ENCODE peak calls at places on chromosomes 11 and 22, in four cellular contexts. Z is K562, I is HepG2, Y is H1. S is an unnamed sample.

GRCh38 chr11:33016654-33017053 is 976 bp downstream of the DEPDC7 start:
- DNase-seq in Z (no peak), I (no peak), Y (no peak), S (no peak)

GRCh38 chr11:10502770-10503169 is 38.2 kb downstream of the RNF141 start:
- DNase-seq in Z (no peak), I (no peak), Y (no peak), S (no peak)

GRCh38 chr11:61023086-61024035 is 51.9 kb downstream of the CD6 start:
- DNase-seq in Z (no peak), I (no peak), Y (no peak), S (no peak)

GRCh38 chr11:6566704-6567370 is 36.6 kb downstream of the RRP8 start:
- DNase-seq in Z (no peak), I (no peak), Y (no peak), S (no peak)

GRCh38 chr11:65503923-65504670 is 5.3 kb downstream of the MALAT1 start:
- DNase-seq in Z (peak; percentile 24), I (no peak), Y (no peak), S (no peak)

GRCh38 chr11:70556884-70557741 is 158.8 kb downstream of the CTTN start:
- DNase-seq in Z (no peak), I (no peak), Y (no peak), S (no peak)

GRCh38 chr22:39083212-39084165 is 6.4 kb downstream of the APOBEC3G start:
- DNase-seq in Z (no peak), I (no peak), Y (no peak), S (no peak)

GRCh38 chr11:10044618-10045017 is 249.4 kb downstream of the SBF2 start:
- DNase-seq in Z (no peak), I (peak; percentile 4), Y (no peak), S (no peak)

DNA sequence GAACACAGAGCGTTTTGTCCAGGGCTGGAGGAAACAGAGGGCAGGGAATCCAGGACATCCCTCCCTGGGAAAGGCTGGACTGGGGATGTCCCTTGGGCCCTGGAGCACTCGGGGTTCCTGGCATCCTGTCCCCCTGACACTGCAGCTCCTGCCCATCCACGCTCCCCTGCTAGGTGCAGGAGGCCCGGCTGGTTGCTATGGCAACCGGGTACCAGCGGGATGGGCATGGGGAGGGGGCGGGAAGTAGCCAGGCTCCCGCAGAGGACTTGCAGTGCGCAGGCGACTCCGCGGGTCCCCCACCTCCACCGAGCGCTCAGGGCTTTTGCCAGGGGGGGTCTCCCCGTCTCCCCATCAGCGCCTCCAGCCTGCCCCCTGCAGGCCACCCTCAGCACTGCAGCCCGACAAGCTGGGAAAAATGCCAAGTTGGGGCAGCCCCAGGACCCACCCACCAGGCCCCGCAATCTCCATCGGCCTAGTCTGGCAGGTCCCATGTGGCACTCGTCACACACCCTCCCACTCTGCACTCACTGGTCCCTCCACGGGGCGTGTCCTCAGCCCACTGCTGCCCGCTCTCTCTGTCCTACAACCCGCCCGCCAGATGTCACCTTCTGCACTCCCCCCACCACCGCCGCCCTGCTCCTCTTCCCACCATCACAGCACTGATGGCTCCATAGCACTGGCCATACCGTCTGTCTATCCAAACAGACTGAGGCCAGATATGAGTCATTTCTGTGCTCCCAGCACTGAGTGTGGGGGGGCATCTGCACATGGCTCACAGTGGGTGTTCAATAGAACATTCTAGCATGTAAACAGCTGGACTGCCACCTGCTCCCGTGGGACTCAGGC is 31.5 kb downstream of the KIAA0930 start:
- DNase-seq in Z (peak; percentile 78), I (no peak), Y (peak; percentile 97), S (no peak)
- TF ChIP-seq ATF2 in Z (no peak), I (no peak), Y (no peak), S (no peak)

DNA sequence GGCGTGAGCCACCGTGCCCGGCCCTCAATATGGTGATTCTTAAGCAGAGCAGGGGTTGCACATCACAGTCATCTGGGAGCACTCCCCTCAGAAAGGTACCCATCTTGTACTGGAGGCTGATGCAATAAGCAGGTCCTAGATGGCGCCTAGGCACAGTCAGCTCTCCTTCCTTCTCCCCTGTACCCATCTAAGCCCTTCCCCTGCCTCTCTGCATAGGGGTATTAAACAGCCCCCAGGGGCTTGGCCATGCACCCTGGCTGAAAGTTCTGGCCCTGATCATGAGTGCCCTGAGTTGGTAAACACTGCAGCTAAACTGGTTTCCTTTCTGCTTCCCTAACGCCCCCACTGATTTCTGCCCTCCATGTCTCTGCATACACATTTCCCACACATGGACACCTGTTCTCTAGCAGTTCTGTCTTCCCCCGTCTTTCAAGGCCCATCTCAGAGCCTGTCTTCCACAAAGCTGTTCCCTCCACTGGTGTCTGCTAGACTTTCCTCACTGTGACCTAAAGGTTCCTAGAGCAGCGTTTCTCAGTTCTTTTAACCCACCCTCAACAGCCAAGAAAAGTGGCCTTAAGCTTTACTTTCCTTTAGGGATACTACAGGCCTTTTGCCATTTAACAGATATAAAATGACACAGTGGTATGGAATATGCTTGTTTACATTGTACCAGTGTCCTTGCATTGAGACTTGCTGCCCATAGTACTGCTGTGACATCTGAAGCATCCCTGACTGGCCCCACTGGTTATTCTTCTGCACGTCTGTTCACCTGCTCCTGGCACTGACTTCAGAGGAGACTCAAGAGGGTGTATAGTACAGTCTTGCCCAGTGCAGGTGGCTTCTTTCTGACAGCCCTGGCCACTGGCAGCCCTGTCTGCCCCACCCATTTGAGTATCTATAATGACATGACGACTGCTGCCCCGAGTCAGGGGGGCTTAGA is 15.6 kb downstream of the UBE2L3 start:
- DNase-seq in Z (no peak), I (no peak), Y (no peak), S (no peak)
- TF ChIP-seq POLR2AphosphoS5 in Z (no peak), I (no peak), Y (no peak), S (no peak)

GRCh38 chr11:69352715-69353325 is 58.9 kb downstream of the MYEOV start:
- DNase-seq in Z (no peak), I (no peak), Y (peak; percentile 34), S (no peak)
- TF ChIP-seq ATF2 in Z (no peak), I (no peak), Y (no peak), S (no peak)

DNA sequence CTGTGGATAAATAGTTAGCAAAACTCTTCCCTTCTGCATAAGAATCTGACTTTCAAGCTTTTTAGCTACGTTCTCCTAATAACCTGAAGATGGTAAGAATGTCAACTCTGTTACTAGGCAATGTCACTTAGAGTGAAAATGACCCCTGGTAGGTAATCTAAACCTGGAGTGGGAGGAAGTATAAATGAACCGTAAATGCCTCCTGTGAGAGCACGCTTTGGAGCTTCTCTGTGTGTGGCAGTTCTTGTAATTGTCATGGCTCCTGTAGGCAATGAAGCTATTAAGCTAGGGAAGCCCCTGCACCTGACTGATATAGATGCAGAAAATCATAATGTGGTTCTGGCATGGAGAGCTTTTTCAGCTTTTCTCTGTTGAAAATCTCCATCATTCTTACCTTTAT is 29.4 kb downstream of the CALCA start:
- DNase-seq in Z (no peak), I (no peak), Y (no peak), S (no peak)
- TF ChIP-seq POLR2AphosphoS5 in Z (no peak), I (no peak), Y (no peak), S (no peak)

DNA sequence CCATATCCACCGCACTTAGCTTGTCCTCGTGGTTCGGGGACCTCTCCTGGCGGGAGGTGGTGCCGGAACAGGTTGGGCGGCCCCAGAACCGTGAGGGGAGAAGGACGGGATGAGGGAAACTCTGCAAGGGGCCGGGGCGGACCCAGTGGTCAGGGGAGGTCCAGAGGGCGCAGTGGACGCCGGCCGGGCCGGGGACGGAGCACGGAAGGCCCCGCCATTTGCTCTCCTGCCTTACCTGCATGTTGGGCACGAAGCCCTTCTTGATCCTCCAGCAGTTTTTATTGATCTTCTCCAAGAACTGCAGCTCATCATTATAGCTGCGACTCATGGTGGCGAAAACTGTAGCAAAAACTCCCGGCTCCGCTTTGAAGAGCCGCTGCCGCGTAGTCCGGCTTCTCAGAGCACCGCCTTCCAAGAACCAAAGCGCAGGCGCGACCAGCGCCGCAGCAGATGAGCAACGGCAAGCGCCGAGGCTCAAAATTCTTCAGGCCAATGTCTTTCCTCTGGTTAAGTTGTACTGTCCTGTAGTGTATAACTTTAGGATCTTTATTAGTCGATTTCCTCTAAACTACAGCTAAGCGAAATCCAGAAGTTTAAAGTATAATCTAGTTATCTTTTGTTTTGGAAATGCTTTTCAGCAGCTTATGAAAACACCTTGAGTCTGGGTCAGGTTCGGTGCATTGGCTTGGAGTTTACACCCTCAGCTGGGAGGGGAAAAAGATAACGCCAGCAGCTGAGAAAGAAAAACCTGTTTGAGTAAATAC is at the start of gene RTCB:
- DNase-seq in Z (peak; percentile 68), I (peak; percentile 83), Y (peak; percentile 92), S (peak; percentile 80)
- TF ChIP-seq ATF2 in Z (no peak), I (no peak), Y (no peak), S (no peak)

S was measured in GM12878.